ENCODE peak calls at places on chromosome 9, in four cellular contexts. One of them, this sample, is unnamed.

GRCh38 chr9:130122465-130122864 is 49.7 kb upstream of the NCS1 start:
- DNase-seq in PC-3: no peak
- DNase-seq in HCT116: no peak
- DNase-seq in fibroblast of lung: no peak
- DNase-seq in this sample: no peak

GRCh38 chr9:82091610-82092009 is 103.0 kb downstream of the SPATA31D1 start:
- DNase-seq in fibroblast of lung: no peak
- DNase-seq in HCT116: no peak
- DNase-seq in PC-3: peak
- DNase-seq in this sample: no peak

GRCh38 chr9:111298831-111299603 is 31.0 kb downstream of the OR2K2 start:
- DNase-seq in HCT116: peak
- DNase-seq in fibroblast of lung: peak
- DNase-seq in PC-3: peak
- DNase-seq in this sample: peak

GRCh38 chr9:16029056-16029615 is 476.3 kb downstream of the CCDC171 start:
- DNase-seq in HCT116: no peak
- DNase-seq in fibroblast of lung: peak
- DNase-seq in PC-3: peak
- DNase-seq in this sample: no peak

GRCh38 chr9:130680836-130681768 is 12.5 kb upstream of the EXOSC2 start:
- DNase-seq in fibroblast of lung: peak
- DNase-seq in HCT116: peak
- DNase-seq in PC-3: peak
- DNase-seq in this sample: peak

GRCh38 chr9:73683862-73684591 is 532.4 kb downstream of the ANXA1 start:
- DNase-seq in HCT116: peak
- DNase-seq in fibroblast of lung: peak
- DNase-seq in PC-3: peak
- DNase-seq in this sample: peak

GRCh38 chr9:123357748-123358059 is 1.7 kb downstream of the CRB2 start:
- DNase-seq in HCT116: no peak
- DNase-seq in fibroblast of lung: no peak
- DNase-seq in PC-3: no peak
- DNase-seq in this sample: no peak

GRCh38 chr9:112618385-112619001 is 99.4 kb downstream of the INIP start:
- DNase-seq in PC-3: no peak
- DNase-seq in fibroblast of lung: no peak
- DNase-seq in HCT116: no peak
- DNase-seq in this sample: no peak

GRCh38 chr9:88937248-88937647 is 54.0 kb upstream of the S1PR3 start:
- DNase-seq in HCT116: no peak
- DNase-seq in PC-3: no peak
- DNase-seq in fibroblast of lung: no peak
- DNase-seq in this sample: no peak

GRCh38 chr9:93068956-93069355 is 10.5 kb downstream of the SUSD3 start:
- DNase-seq in PC-3: no peak
- DNase-seq in HCT116: no peak
- DNase-seq in fibroblast of lung: no peak
- DNase-seq in this sample: no peak

DNA sequence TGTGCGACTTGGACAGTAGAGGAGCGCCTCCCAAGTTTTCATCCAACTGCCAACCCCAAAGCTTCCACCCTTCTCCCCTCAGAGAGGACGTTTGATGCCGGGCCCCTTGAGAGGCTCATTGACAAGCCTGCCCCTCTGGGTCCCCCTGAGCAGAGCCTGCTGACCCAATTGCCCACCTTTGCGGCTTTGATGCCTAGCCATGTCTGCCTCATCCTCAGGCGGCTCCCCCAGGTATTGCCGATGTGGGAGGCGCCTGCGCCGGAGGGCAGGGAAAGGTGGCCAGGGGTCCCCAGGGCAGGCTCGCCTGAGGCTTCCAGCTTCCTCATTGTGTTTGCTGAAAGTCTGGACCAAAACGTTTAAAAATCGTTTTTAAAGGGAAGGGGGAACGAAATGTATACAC is 1.4 kb downstream of the ODF2 start:
- DNase-seq in PC-3: no peak
- DNase-seq in HCT116: no peak
- DNase-seq in fibroblast of lung: no peak
- DNase-seq in this sample: no peak
- H3K27ac ChIP-seq in PC-3: no peak
- H3K27ac ChIP-seq in HCT116: no peak
- H3K27ac ChIP-seq in fibroblast of lung: peak
- H3K27ac ChIP-seq in this sample: no peak

GRCh38 chr9:89999534-90000370 is 394.9 kb downstream of the GADD45G start:
- DNase-seq in HCT116: no peak
- DNase-seq in fibroblast of lung: peak
- DNase-seq in PC-3: peak
- DNase-seq in this sample: peak
- H2AFZ ChIP-seq in HCT116: no peak
- H2AFZ ChIP-seq in fibroblast of lung: peak
- H2AFZ ChIP-seq in PC-3: peak
- H2AFZ ChIP-seq in this sample: peak

GRCh38 chr9:131798166-131798565 is 58.3 kb upstream of the RAPGEF1 start:
- DNase-seq in HCT116: no peak
- DNase-seq in fibroblast of lung: no peak
- DNase-seq in PC-3: no peak
- DNase-seq in this sample: no peak
- H3K27ac ChIP-seq in HCT116: no peak
- H3K27ac ChIP-seq in fibroblast of lung: no peak
- H3K27ac ChIP-seq in PC-3: no peak
- H3K27ac ChIP-seq in this sample: no peak

GRCh38 chr9:3954228-3954949 is 345.5 kb downstream of the GLIS3 start:
- DNase-seq in PC-3: no peak
- DNase-seq in HCT116: no peak
- DNase-seq in fibroblast of lung: no peak
- DNase-seq in this sample: no peak

GRCh38 chr9:3956081-3956701 is 343.7 kb downstream of the GLIS3 start:
- DNase-seq in HCT116: no peak
- DNase-seq in fibroblast of lung: no peak
- DNase-seq in PC-3: no peak
- DNase-seq in this sample: no peak

GRCh38 chr9:3954950-3955670 is 344.8 kb downstream of the GLIS3 start:
- DNase-seq in PC-3: no peak
- DNase-seq in fibroblast of lung: peak
- DNase-seq in HCT116: no peak
- DNase-seq in this sample: peak

GRCh38 chr9:3960661-3961144 is 339.2 kb downstream of the GLIS3 start:
- DNase-seq in PC-3: peak
- DNase-seq in fibroblast of lung: peak
- DNase-seq in HCT116: no peak
- DNase-seq in this sample: no peak

GRCh38 chr9:3957296-3957695 is 342.6 kb downstream of the GLIS3 start:
- DNase-seq in fibroblast of lung: no peak
- DNase-seq in HCT116: no peak
- DNase-seq in PC-3: no peak
- DNase-seq in this sample: no peak
- H2AFZ ChIP-seq in fibroblast of lung: no peak
- H2AFZ ChIP-seq in HCT116: no peak
- H2AFZ ChIP-seq in PC-3: no peak
- H2AFZ ChIP-seq in this sample: no peak

GRCh38 chr9:137411260-137411659 is 11.7 kb downstream of the EXD3 start:
- DNase-seq in HCT116: no peak
- DNase-seq in PC-3: no peak
- DNase-seq in fibroblast of lung: no peak
- DNase-seq in this sample: no peak
- H3K27ac ChIP-seq in HCT116: peak
- H3K27ac ChIP-seq in PC-3: no peak
- H3K27ac ChIP-seq in fibroblast of lung: no peak
- H3K27ac ChIP-seq in this sample: no peak

GRCh38 chr9:97506787-97507186 is 5.3 kb downstream of the TMOD1 start:
- DNase-seq in HCT116: no peak
- DNase-seq in PC-3: no peak
- DNase-seq in fibroblast of lung: no peak
- DNase-seq in this sample: no peak
- H2AFZ ChIP-seq in HCT116: no peak
- H2AFZ ChIP-seq in PC-3: no peak
- H2AFZ ChIP-seq in fibroblast of lung: no peak
- H2AFZ ChIP-seq in this sample: no peak

GRCh38 chr9:95718263-95718662 is 157.2 kb upstream of the ERCC6L2 start:
- DNase-seq in PC-3: no peak
- DNase-seq in fibroblast of lung: no peak
- DNase-seq in HCT116: no peak
- DNase-seq in this sample: no peak

GRCh38 chr9:95720496-95720895 is 155.0 kb upstream of the ERCC6L2 start:
- DNase-seq in fibroblast of lung: no peak
- DNase-seq in PC-3: no peak
- DNase-seq in HCT116: no peak
- DNase-seq in this sample: no peak

GRCh38 chr9:95721132-95721531 is 154.4 kb upstream of the ERCC6L2 start:
- DNase-seq in fibroblast of lung: no peak
- DNase-seq in PC-3: peak
- DNase-seq in HCT116: no peak
- DNase-seq in this sample: no peak

GRCh38 chr9:95722141-95722540 is 153.3 kb upstream of the ERCC6L2 start:
- DNase-seq in fibroblast of lung: no peak
- DNase-seq in PC-3: no peak
- DNase-seq in HCT116: no peak
- DNase-seq in this sample: no peak

DNA sequence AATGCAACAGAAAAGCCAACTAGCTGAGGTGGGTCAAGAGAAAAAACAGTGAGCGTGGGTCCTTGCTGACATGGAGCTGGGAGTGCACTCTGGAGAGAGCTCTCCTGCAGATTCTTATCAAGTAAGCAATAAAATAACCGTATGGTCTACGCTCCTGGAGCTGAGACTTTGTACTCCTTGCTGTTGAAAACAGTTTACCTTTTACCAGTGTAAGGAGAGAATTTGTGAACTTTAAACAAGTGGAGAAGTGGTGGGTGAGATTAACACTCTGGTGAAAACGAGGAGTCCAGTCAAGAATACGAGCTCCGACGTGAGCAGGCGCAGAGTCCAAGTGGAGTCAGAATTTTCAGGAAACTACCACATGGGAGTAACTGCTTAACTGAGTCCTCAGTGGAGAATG is 156.1 kb upstream of the ERCC6L2 start:
- DNase-seq in fibroblast of lung: no peak
- DNase-seq in HCT116: no peak
- DNase-seq in PC-3: no peak
- DNase-seq in this sample: peak
- H3K27ac ChIP-seq in fibroblast of lung: no peak
- H3K27ac ChIP-seq in HCT116: no peak
- H3K27ac ChIP-seq in PC-3: no peak
- H3K27ac ChIP-seq in this sample: peak

This sample was measured in hepatocyte.